ENCODE peak calls at places on chromosomes 1 and 21, in nine cellular contexts. J, D, Q, U, Z, P, M, B and E are unnamed samples.

GRCh38 chr1:36888811-36889477 is 145.4 kb downstream of the GRIK3 start:
- DNase-seq in M (peak), J (no peak), Z (peak), B (no peak), U (no peak), D (no peak), P (peak), Q (no peak), E (peak)

GRCh38 chr1:9271861-9272595 is 20.7 kb upstream of the SPSB1 start:
- DNase-seq in B (no peak), D (no peak), Q (no peak), P (no peak), Z (no peak), J (no peak), U (no peak), M (no peak), E (no peak)

GRCh38 chr1:175893192-175893591 is 149.8 kb upstream of the TNR start:
- DNase-seq in P (no peak), Z (no peak), J (no peak), M (no peak), Q (no peak), D (no peak), B (no peak), U (no peak), E (no peak)

GRCh38 chr1:214902636-214903320 is 179.8 kb upstream of the KCNK2 start:
- DNase-seq in Z (no peak), P (no peak), M (no peak), J (no peak), D (no peak), B (no peak), Q (no peak), U (no peak), E (no peak)

GRCh38 chr1:25167269-25168192 is 64.8 kb downstream of the SYF2 start:
- DNase-seq in J (no peak), P (peak), Z (no peak), B (no peak), U (no peak), Q (no peak), M (no peak), D (no peak), E (no peak)

GRCh38 chr1:10514490-10515235 is 39.9 kb downstream of the PEX14 start:
- DNase-seq in Q (no peak), U (no peak), M (no peak), J (no peak), Z (no peak), B (no peak), D (no peak), P (no peak), E (no peak)

GRCh38 chr1:150567341-150567716 is 12.1 kb downstream of the MCL1 start:
- DNase-seq in J (peak), D (no peak), P (no peak), U (no peak), Q (peak), Z (no peak), M (peak), B (no peak), E (no peak)

GRCh38 chr1:147808025-147808424 is 47.6 kb upstream of the GJA5 start:
- DNase-seq in B (peak), D (no peak), J (no peak), M (no peak), Q (no peak), P (no peak), U (no peak), Z (no peak), E (no peak)

GRCh38 chr1:74505889-74506288 is 6.5 kb downstream of the LRRC53 start:
- DNase-seq in Q (no peak), P (no peak), J (no peak), Z (no peak), U (no peak), D (no peak), M (no peak), B (no peak), E (no peak)

GRCh38 chr21:36589352-36589971 is 109.5 kb upstream of the SIM2 start:
- DNase-seq in J (peak), M (peak), D (no peak), Z (no peak), Q (no peak), P (no peak), U (peak), B (peak), E (no peak)

GRCh38 chr1:51916587-51917405 is 38.3 kb upstream of the NRDC start:
- DNase-seq in J (no peak), U (no peak), D (no peak), P (no peak), Q (no peak), B (no peak), M (no peak), Z (no peak), E (no peak)

GRCh38 chr1:20141466-20141865 is 2.3 kb downstream of the PLA2G2F start:
- DNase-seq in Q (no peak), P (no peak), B (no peak), M (peak), D (no peak), U (no peak), Z (no peak), J (no peak), E (no peak)

GRCh38 chr1:84611796-84612195 is 37.6 kb upstream of the CTBS start:
- DNase-seq in P (peak), J (no peak), M (no peak), Q (no peak), U (no peak), D (no peak), Z (no peak), B (no peak), E (no peak)

GRCh38 chr1:231512147-231512698 is 16.2 kb upstream of the TSNAX start:
- DNase-seq in Z (no peak), J (no peak), D (no peak), B (no peak), Q (no peak), U (no peak), P (no peak), M (no peak), E (no peak)

GRCh38 chr1:115301438-115302020 is 36.5 kb downstream of the NGF start:
- DNase-seq in Q (no peak), Z (no peak), B (no peak), J (no peak), P (no peak), D (no peak), U (no peak), M (no peak), E (no peak)

GRCh38 chr1:202135221-202135721 is 9.3 kb downstream of the ARL8A start:
- DNase-seq in B (peak), Z (no peak), Q (no peak), M (peak), U (peak), P (no peak), J (no peak), D (peak), E (peak)

GRCh38 chr1:65564493-65564892 is 144.0 kb downstream of the LEPR start:
- DNase-seq in D (no peak), B (no peak), J (no peak), Q (no peak), M (no peak), P (no peak), Z (no peak), U (no peak), E (no peak)

GRCh38 chr1:98817830-98818229 is 156.3 kb downstream of the SNX7 start:
- DNase-seq in J (no peak), B (no peak), U (no peak), D (no peak), M (no peak), Q (no peak), P (no peak), Z (no peak), E (no peak)

GRCh38 chr1:30323841-30324240 is 399.5 kb downstream of the MATN1 start:
- DNase-seq in D (no peak), Q (no peak), J (no peak), U (no peak), M (no peak), B (no peak), Z (peak), P (no peak), E (peak)

GRCh38 chr1:54413295-54413694 is 7.1 kb upstream of the SSBP3 start:
- DNase-seq in D (peak), M (no peak), J (no peak), B (no peak), Z (peak), P (no peak), U (no peak), Q (no peak), E (no peak)

GRCh38 chr1:226939439-226940028 is 560 bp upstream of the COQ8A start:
- DNase-seq in Q (peak), Z (no peak), M (no peak), D (no peak), U (peak), P (no peak), J (no peak), B (peak), E (no peak)

GRCh38 chr21:37917612-37918011 is 1.4 kb upstream of the KCNJ6 start:
- DNase-seq in B (no peak), P (no peak), D (peak), U (no peak), Z (no peak), J (no peak), Q (no peak), M (no peak), E (no peak)

GRCh38 chr1:70353641-70354331 is 736 bp downstream of the ANKRD13C start:
- DNase-seq in U (peak), J (no peak), P (no peak), D (peak), Q (peak), Z (no peak), B (peak), M (no peak), E (no peak)

GRCh38 chr1:117342397-117342796 is 24.9 kb upstream of the MAN1A2 start:
- DNase-seq in J (no peak), B (no peak), U (no peak), P (no peak), D (no peak), Z (no peak), M (no peak), Q (no peak), E (no peak)

GRCh38 chr1:115781343-115781742 is 12.8 kb upstream of the CASQ2 start:
- DNase-seq in Q (no peak), D (no peak), J (no peak), U (no peak), B (no peak), Z (no peak), P (no peak), M (no peak), E (no peak)

GRCh38 chr21:44301961-44302406 is 2.1 kb downstream of the PFKL start:
- DNase-seq in Z (no peak), P (no peak), Q (no peak), M (no peak), D (no peak), U (peak), B (no peak), J (no peak), E (no peak)

GRCh38 chr1:50368179-50369007 is 54.9 kb downstream of the DMRTA2 start:
- DNase-seq in U (peak), M (peak), Z (no peak), J (no peak), B (peak), Q (no peak), D (no peak), P (no peak), E (peak)

GRCh38 chr1:198141668-198142351 is 15.0 kb upstream of the NEK7 start:
- DNase-seq in D (no peak), Z (no peak), P (no peak), B (no peak), U (no peak), M (no peak), J (no peak), Q (no peak), E (no peak)

GRCh38 chr1:16009678-16010077 is 5.6 kb downstream of the SRARP start:
- DNase-seq in U (peak), Z (no peak), J (no peak), M (peak), P (no peak), Q (no peak), D (no peak), B (no peak), E (no peak)

GRCh38 chr21:43634618-43635017 is 24.7 kb downstream of the HSF2BP start:
- DNase-seq in D (no peak), Z (no peak), J (no peak), P (no peak), M (no peak), U (no peak), Q (no peak), B (no peak), E (no peak)

DNA sequence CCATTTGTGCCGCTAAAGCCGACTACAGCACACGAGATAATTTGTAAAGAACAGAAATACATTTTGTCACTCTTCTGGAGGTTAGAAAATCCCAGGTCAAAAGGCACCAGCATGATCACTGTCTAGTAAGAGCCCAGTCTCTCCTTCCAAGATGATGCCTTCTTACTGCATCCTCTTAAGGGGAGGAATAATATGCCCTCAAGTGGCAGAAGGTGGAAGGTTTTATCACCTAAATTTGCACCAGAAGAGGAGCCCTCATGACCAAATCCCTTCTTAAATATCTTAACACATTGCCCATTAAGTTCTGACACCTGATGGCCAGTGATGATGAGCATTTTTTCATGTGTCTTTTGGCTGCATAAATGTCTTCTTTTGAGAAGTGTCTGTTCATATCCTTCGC is 326.7 kb upstream of the RGS18 start:
- DNase-seq in D (no peak), Z (no peak), B (no peak), P (no peak), Q (no peak), U (no peak), M (no peak), J (no peak), E (no peak)
- TF ChIP-seq CTCF in D (no peak), Z (no peak), B (no peak), P (no peak), Q (no peak), U (no peak), M (peak), J (peak), E (no peak)

GRCh38 chr1:234617135-234617985 is 7.4 kb upstream of the IRF2BP2 start:
- DNase-seq in P (no peak), D (no peak), M (no peak), Z (no peak), B (no peak), J (no peak), Q (no peak), U (no peak), E (no peak)
- TF ChIP-seq CTCF in P (peak), D (peak), M (peak), Z (no peak), B (peak), J (no peak), Q (no peak), U (no peak), E (no peak)

GRCh38 chr1:66607458-66607857 is 73.5 kb downstream of the SGIP1 start:
- DNase-seq in Z (no peak), B (no peak), J (no peak), P (no peak), Q (no peak), M (peak), D (no peak), U (no peak), E (no peak)
- TF ChIP-seq CTCF in Z (no peak), B (no peak), J (no peak), P (no peak), Q (no peak), M (peak), D (peak), U (no peak), E (no peak)

GRCh38 chr21:24011087-24011486 is 1596.2 kb downstream of the MRPL39 start:
- DNase-seq in Q (no peak), M (no peak), U (no peak), B (no peak), D (no peak), Z (no peak), P (no peak), J (no peak), E (no peak)

DNA sequence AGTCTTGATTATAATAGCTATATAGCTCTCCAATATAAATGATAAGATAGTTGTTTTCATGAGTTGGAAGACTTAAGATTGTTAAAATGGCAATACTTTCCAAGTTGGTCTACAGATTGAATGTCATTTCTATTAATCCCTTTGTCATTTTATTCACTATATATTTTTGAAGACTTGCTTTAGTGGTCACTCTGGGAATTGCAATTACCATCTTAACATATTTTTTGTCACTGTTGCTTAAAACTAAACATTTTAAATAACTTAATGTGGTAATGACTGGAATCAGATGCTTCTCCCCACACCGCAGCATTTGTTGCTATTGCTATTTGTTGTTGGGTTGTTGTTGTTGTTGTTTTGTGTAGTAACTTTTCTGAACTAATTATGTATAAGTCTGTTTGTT is 1592.9 kb downstream of the MRPL39 start:
- DNase-seq in B (no peak), Q (no peak), J (no peak), M (no peak), P (no peak), U (no peak), Z (no peak), D (no peak), E (no peak)
- TF ChIP-seq CTCF in B (peak), Q (no peak), J (no peak), M (no peak), P (no peak), U (peak), Z (no peak), D (peak), E (no peak)

DNA sequence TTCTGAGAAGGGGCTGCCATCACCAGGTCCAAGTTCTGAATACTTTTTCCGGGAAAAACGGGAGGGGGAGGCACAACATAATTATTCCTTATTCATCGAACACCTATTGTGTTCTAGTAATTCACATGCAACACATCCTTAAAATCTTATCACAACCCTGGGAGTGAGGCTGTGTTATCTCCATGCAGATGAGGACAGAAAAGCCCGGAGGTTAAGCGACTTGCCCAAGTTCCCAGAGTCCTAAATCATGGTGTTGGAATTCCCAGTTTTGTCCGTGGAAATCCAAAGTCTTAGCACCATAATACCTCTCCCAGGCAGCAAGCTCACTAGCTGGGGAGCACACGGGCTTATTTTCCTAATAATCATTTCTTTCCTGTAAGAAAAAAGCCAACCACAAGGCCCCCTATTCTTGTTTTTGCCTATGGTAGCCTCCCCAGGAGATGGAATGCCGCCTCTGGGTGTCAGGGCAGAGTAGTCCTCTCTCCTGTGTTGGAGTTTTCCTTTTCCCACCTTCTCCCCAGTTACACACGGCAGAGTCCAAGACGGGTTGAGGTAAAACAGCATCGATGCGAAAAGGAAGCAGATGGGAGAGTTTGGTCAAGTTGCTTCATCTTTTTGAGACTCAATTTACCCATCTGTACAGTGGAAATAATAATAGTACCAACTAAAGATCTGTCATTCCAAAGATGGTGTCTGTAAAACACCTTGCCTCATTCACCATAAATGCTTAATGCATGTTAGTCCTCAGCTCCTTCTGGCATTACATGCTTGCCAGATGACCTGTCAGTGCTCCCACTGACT is 228.0 kb upstream of the TMEM51 start:
- DNase-seq in P (no peak), Q (no peak), D (no peak), U (no peak), J (no peak), B (no peak), M (no peak), Z (no peak), E (no peak)
- TF ChIP-seq CTCF in P (peak), Q (no peak), D (no peak), U (no peak), J (no peak), B (no peak), M (no peak), Z (no peak), E (no peak)

GRCh38 chr1:154276797-154277196 is 4.4 kb downstream of the HAX1 start:
- DNase-seq in P (no peak), U (no peak), J (no peak), B (no peak), Q (no peak), M (peak), D (no peak), Z (no peak), E (no peak)
- TF ChIP-seq CTCF in P (peak), U (no peak), J (peak), B (peak), Q (peak), M (peak), D (no peak), Z (no peak), E (peak)

GRCh38 chr1:215926670-215927069 is 359.6 kb downstream of the KCTD3 start:
- DNase-seq in Q (no peak), U (no peak), J (no peak), D (no peak), P (no peak), M (no peak), B (no peak), Z (no peak), E (no peak)

GRCh38 chr1:215923129-215923824 is 356.2 kb downstream of the KCTD3 start:
- DNase-seq in Z (no peak), M (no peak), B (no peak), Q (no peak), J (no peak), U (no peak), D (no peak), P (no peak), E (no peak)
- TF ChIP-seq CTCF in Z (no peak), M (no peak), B (no peak), Q (no peak), J (no peak), U (no peak), D (no peak), P (no peak), E (no peak)